ENCODE peak calls at places on chromosomes 2 and 18, in six cellular contexts. F is cardiac muscle cell, G is HuH-7, I is RWPE1, O is Right ventricle myocardium superior, H is stomach. Y is an unnamed sample.

GRCh38 chr2:196464311-196464710 is 175.2 kb upstream of the CCDC150 start:
- DNase-seq in O (no peak), I (no peak), H (no peak), F (no peak), G (no peak), Y (no peak)

GRCh38 chr2:48316753-48317750 is 212.9 kb upstream of the STON1 start:
- DNase-seq in O (no peak), F (no peak), G (no peak), I (no peak), H (no peak), Y (no peak)

GRCh38 chr2:95530734-95531133 is 46.2 kb upstream of the TRIM43B start:
- DNase-seq in F (no peak), I (no peak), O (no peak), G (no peak), H (no peak), Y (no peak)

GRCh38 chr2:219230201-219230540 is 565 bp downstream of the ANKZF1 start:
- DNase-seq in O (peak), F (peak), I (peak), G (peak), H (peak), Y (no peak)

GRCh38 chr2:140747665-140748064 is 1383.2 kb downstream of the LRP1B start:
- DNase-seq in I (no peak), G (no peak), O (no peak), F (no peak), H (no peak), Y (no peak)

GRCh38 chr18:10013621-10014543 is 100.1 kb downstream of the VAPA start:
- DNase-seq in F (no peak), H (no peak), G (no peak), I (no peak), O (peak), Y (no peak)

GRCh38 chr18:58535340-58536186 is 93.3 kb downstream of the ALPK2 start:
- DNase-seq in O (no peak), H (no peak), I (no peak), G (no peak), F (no peak), Y (no peak)

GRCh38 chr2:216139884-216140283 is 30.7 kb downstream of the XRCC5 start:
- DNase-seq in O (no peak), G (peak), I (no peak), H (peak), F (peak), Y (no peak)

GRCh38 chr18:78642561-78643398 is 336.8 kb upstream of the SALL3 start:
- DNase-seq in I (no peak), F (no peak), G (no peak), H (no peak), O (no peak), Y (no peak)

GRCh38 chr18:5625076-5625475 is 81.3 kb upstream of the EPB41L3 start:
- DNase-seq in F (no peak), H (no peak), G (no peak), O (no peak), I (no peak), Y (no peak)

GRCh38 chr18:48090702-48091101 is 160.2 kb upstream of the SMAD2 start:
- DNase-seq in I (no peak), F (no peak), O (no peak), G (no peak), H (no peak), Y (no peak)

GRCh38 chr2:236991874-236992273 is 93.8 kb upstream of the COPS8 start:
- DNase-seq in O (no peak), I (no peak), F (no peak), G (no peak), H (no peak), Y (no peak)

GRCh38 chr2:161913865-161914264 is 160.2 kb downstream of the DPP4 start:
- DNase-seq in G (no peak), H (no peak), O (no peak), I (peak), F (no peak), Y (no peak)

GRCh38 chr2:100016756-100017155 is 125.6 kb downstream of the AFF3 start:
- DNase-seq in I (no peak), O (no peak), G (no peak), H (no peak), F (no peak), Y (no peak)

GRCh38 chr2:169106563-169107545 is 37.5 kb downstream of the DHRS9 start:
- DNase-seq in I (no peak), G (no peak), H (no peak), O (no peak), F (no peak), Y (no peak)

GRCh38 chr2:69387770-69388481 is 899 bp upstream of the GFPT1 start:
- DNase-seq in O (no peak), H (no peak), G (no peak), F (peak), I (no peak), Y (no peak)